ENCODE peak calls at places on chromosome 2, in four cellular contexts. S is GM12878, Q is K562, N is GM12891. Y is an unnamed sample.

GRCh38 chr2:168740360-168740759 is 62.1 kb upstream of the NOSTRIN start:
- DNase-seq in Q (no peak), N (no peak), S (no peak), Y (no peak)

GRCh38 chr2:216287251-216287650 is 85.0 kb downstream of the MARCHF4 start:
- DNase-seq in N (no peak), S (no peak), Q (no peak), Y (no peak)

GRCh38 chr2:68637047-68637446 is 6.3 kb upstream of the PROKR1 start:
- DNase-seq in N (no peak), Q (no peak), S (no peak), Y (no peak)

GRCh38 chr2:231124833-231125232 is at the start of gene HTR2B:
- DNase-seq in S (no peak), N (no peak), Q (no peak), Y (no peak)

GRCh38 chr2:5589183-5589582 is 103.0 kb upstream of the SOX11 start:
- DNase-seq in Q (no peak), S (no peak), N (no peak), Y (no peak)

GRCh38 chr2:164896634-164897033 is 55.0 kb upstream of the COBLL1 start:
- DNase-seq in S (no peak), Q (no peak), N (no peak), Y (no peak)

GRCh38 chr2:15158117-15158516 is 403.0 kb downstream of the NBAS start:
- DNase-seq in N (no peak), S (no peak), Q (no peak), Y (no peak)

GRCh38 chr2:120523766-120524165 is 177.8 kb downstream of the INHBB start:
- DNase-seq in N (no peak), Q (no peak), S (no peak), Y (no peak)

GRCh38 chr2:24049485-24050021 is at the start of gene FKBP1B:
- DNase-seq in Q (peak), N (peak), S (no peak), Y (no peak)

GRCh38 chr2:65231121-65231520 is 3.5 kb downstream of the ACTR2 start:
- DNase-seq in Q (no peak), S (no peak), N (no peak), Y (no peak)

GRCh38 chr2:233498126-233498525 is 68.5 kb downstream of the USP40 start:
- DNase-seq in Q (no peak), S (no peak), N (no peak), Y (no peak)

GRCh38 chr2:10246370-10246769 is 56.3 kb upstream of the HPCAL1 start:
- DNase-seq in S (no peak), Q (no peak), N (no peak), Y (no peak)

GRCh38 chr2:205769494-205769848 is 87.2 kb downstream of the NRP2 start:
- DNase-seq in S (no peak), N (no peak), Q (no peak), Y (no peak)

GRCh38 chr2:200778038-200778437 is 33.7 kb upstream of the BZW1 start:
- DNase-seq in N (no peak), S (no peak), Q (no peak), Y (no peak)

GRCh38 chr2:183070942-183071844 is 7.4 kb upstream of the DUSP19 start:
- DNase-seq in S (no peak), Q (peak), N (no peak), Y (no peak)

GRCh38 chr2:133344864-133345263 is 223.4 kb downstream of the NCKAP5 start:
- DNase-seq in S (no peak), N (no peak), Q (no peak), Y (no peak)

GRCh38 chr2:230128943-230129342 is 60.2 kb upstream of the SLC16A14 start:
- DNase-seq in S (no peak), N (no peak), Q (no peak), Y (no peak)

GRCh38 chr2:155852156-155852555 is 480.4 kb downstream of the NR4A2 start:
- DNase-seq in S (no peak), N (no peak), Q (no peak), Y (no peak)

GRCh38 chr2:85864654-85865053 is 24.1 kb downstream of the ST3GAL5 start:
- DNase-seq in S (no peak), N (no peak), Q (no peak), Y (no peak)

GRCh38 chr2:88600038-88600465 is 27.2 kb downstream of the EIF2AK3 start:
- DNase-seq in S (peak), Q (peak), N (peak), Y (peak)

GRCh38 chr2:109098251-109098920 is 30.6 kb upstream of the SH3RF3 start:
- DNase-seq in S (no peak), Q (no peak), N (no peak), Y (no peak)

GRCh38 chr2:193836424-193836823 is 1641.7 kb upstream of the TMEFF2 start:
- DNase-seq in N (no peak), S (no peak), Q (no peak), Y (no peak)

GRCh38 chr2:128178144-128178649 is 87.2 kb downstream of the UGGT1 start:
- DNase-seq in N (no peak), Q (no peak), S (no peak), Y (no peak)

GRCh38 chr2:225824748-225825449 is 425.4 kb downstream of the NYAP2 start:
- DNase-seq in Q (no peak), S (no peak), N (no peak), Y (no peak)

GRCh38 chr2:71646028-71646427 is 192.7 kb downstream of the DYSF start:
- DNase-seq in Q (no peak), N (no peak), S (no peak), Y (no peak)

GRCh38 chr2:95017308-95017630 is 8.2 kb upstream of the MAL start:
- DNase-seq in Q (no peak), S (no peak), N (no peak), Y (no peak)

GRCh38 chr2:61660511-61661388 is 122.6 kb upstream of the XPO1 start:
- DNase-seq in N (no peak), Q (no peak), S (no peak), Y (no peak)

GRCh38 chr2:155256803-155257202 is 558.3 kb downstream of the KCNJ3 start:
- DNase-seq in S (no peak), Q (peak), N (no peak), Y (no peak)

GRCh38 chr2:68357608-68358337 is 7.3 kb upstream of the PLEK start:
- DNase-seq in Q (peak), N (peak), S (no peak), Y (peak)

GRCh38 chr2:16765356-16765755 is 99.7 kb upstream of the CYRIA start:
- DNase-seq in S (no peak), N (no peak), Q (no peak), Y (no peak)

GRCh38 chr2:216802516-216803265 is 57.2 kb downstream of the TNP1 start:
- DNase-seq in S (no peak), N (no peak), Q (no peak), Y (no peak)

GRCh38 chr2:11580697-11581096 is 46.9 kb downstream of the GREB1 start:
- DNase-seq in S (no peak), N (no peak), Q (no peak), Y (no peak)

GRCh38 chr2:85547089-85547858 is 8.3 kb downstream of the MAT2A start:
- DNase-seq in S (no peak), N (no peak), Q (no peak), Y (no peak)

GRCh38 chr2:6423944-6424343 is 441.8 kb downstream of the CMPK2 start:
- DNase-seq in N (no peak), Q (no peak), S (no peak), Y (no peak)

GRCh38 chr2:85577386-85578242 is at the start of gene VAMP8:
- DNase-seq in S (no peak), N (no peak), Q (peak), Y (peak)

GRCh38 chr2:9288681-9289338 is 82.2 kb downstream of the ASAP2 start:
- DNase-seq in N (no peak), Q (no peak), S (no peak), Y (no peak)

GRCh38 chr2:205024822-205025518 is 479.7 kb downstream of the PARD3B start:
- DNase-seq in N (no peak), Q (peak), S (no peak), Y (no peak)

GRCh38 chr2:191061381-191061982 is 47.5 kb upstream of the STAT1 start:
- DNase-seq in N (no peak), Q (no peak), S (no peak), Y (no peak)

GRCh38 chr2:239399404-239399999 is 1.3 kb downstream of the HDAC4 start:
- DNase-seq in N (no peak), Q (peak), S (no peak), Y (no peak)

GRCh38 chr2:72992734-72993102 is 75.4 kb downstream of the EMX1 start:
- DNase-seq in N (no peak), Q (no peak), S (no peak), Y (no peak)
- TF ChIP-seq SPI1 in N (no peak), Q (no peak), S (no peak), Y (no peak)

GRCh38 chr2:30979822-30980245 is 158.4 kb downstream of the GALNT14 start:
- DNase-seq in Q (no peak), N (no peak), S (no peak), Y (no peak)
- TF ChIP-seq SPI1 in Q (no peak), N (no peak), S (no peak), Y (no peak)

GRCh38 chr2:26477126-26477910 is 606 bp downstream of the OTOF start:
- DNase-seq in N (no peak), Q (no peak), S (no peak), Y (no peak)
- TF ChIP-seq SPI1 in N (no peak), Q (no peak), S (no peak), Y (no peak)

GRCh38 chr2:69992310-69993047 is 31.0 kb upstream of the ASPRV1 start:
- DNase-seq in N (no peak), Q (no peak), S (no peak), Y (no peak)

GRCh38 chr2:69989017-69989416 is 27.6 kb upstream of the ASPRV1 start:
- DNase-seq in S (no peak), N (no peak), Q (no peak), Y (no peak)

GRCh38 chr2:69988086-69988635 is 26.7 kb upstream of the ASPRV1 start:
- DNase-seq in N (no peak), Q (no peak), S (no peak), Y (no peak)

GRCh38 chr2:69986691-69987090 is 25.3 kb upstream of the ASPRV1 start:
- DNase-seq in N (no peak), Q (no peak), S (no peak), Y (no peak)

DNA sequence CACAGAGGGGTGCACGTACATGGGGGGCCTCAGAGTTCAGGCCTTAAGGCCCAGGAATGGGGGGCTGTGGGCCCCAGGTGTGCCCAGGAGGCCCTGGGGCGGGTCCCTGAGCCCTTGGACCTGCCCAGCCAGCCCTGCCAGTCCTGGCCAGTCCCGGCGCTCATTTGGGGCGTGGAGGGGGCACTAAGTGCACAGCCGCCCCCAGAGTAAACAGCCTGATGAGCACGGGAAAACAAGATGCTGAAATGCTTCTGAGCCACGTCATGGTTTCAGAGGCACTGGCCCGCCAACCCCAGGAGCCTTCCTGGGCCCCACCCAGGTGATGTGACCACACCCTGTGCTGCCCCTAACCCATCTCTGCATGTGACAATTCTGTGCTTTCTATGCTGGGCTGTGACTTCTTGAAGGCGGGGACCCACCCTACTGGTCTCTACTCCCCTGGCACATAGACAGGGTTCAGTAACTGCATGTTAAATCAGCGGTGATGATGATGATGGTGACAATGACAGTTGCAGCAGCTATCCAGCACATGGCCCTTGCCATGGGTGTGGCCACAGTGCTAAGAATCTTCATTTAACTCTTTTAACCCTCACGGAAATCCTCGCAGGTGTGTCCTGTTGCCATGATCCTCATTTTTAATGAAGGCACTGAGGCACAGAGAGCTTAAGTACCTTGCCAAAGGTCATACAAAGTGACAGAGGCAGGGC is 28.1 kb upstream of the ASPRV1 start:
- DNase-seq in S (no peak), Q (no peak), N (no peak), Y (no peak)
- TF ChIP-seq SPI1 in S (no peak), Q (no peak), N (no peak), Y (no peak)

GRCh38 chr2:54523336-54523959 is 67.3 kb downstream of the SPTBN1 start:
- DNase-seq in S (no peak), N (no peak), Q (no peak), Y (no peak)
- TF ChIP-seq SPI1 in S (no peak), N (no peak), Q (no peak), Y (no peak)

GRCh38 chr2:240799183-240799740 is 20.8 kb downstream of the KIF1A start:
- DNase-seq in Q (no peak), N (no peak), S (no peak), Y (no peak)

GRCh38 chr2:240806459-240806858 is 13.6 kb downstream of the KIF1A start:
- DNase-seq in N (no peak), S (no peak), Q (no peak), Y (no peak)

GRCh38 chr2:240806006-240806405 is 14.0 kb downstream of the KIF1A start:
- DNase-seq in N (no peak), S (no peak), Q (no peak), Y (no peak)

GRCh38 chr2:240800241-240800640 is 19.8 kb downstream of the KIF1A start:
- DNase-seq in N (no peak), Q (no peak), S (no peak), Y (no peak)

DNA sequence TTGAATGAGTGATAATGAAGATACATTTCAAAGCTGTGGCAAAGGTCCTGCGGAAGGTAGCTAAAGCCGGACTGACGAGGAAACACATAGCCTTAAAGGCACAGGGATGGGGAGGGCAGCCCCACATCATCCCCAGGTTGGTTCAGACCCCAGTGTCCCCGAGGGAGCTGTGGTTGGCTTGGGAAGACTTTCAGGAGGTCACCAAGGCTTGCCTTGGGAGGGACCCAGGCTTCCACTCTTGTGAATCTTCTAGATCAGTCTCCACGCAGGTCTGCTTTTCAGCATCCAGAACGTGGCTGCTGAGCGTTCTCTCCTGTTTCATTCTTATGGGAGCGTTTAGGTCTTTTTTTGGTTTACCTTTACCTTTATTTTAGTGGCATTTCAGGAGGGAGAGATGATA is 16.8 kb downstream of the KIF1A start:
- DNase-seq in N (no peak), Q (no peak), S (no peak), Y (no peak)
- TF ChIP-seq SPI1 in N (no peak), Q (no peak), S (no peak), Y (no peak)

GRCh38 chr2:100554788-100555407 is 7.9 kb upstream of the PDCL3 start:
- DNase-seq in N (no peak), S (no peak), Q (peak), Y (peak)
- TF ChIP-seq SPI1 in N (peak), S (peak), Q (peak), Y (peak)

GRCh38 chr2:207318071-207318683 is 152.4 kb upstream of the KLF7 start:
- DNase-seq in S (no peak), N (no peak), Q (no peak), Y (no peak)

GRCh38 chr2:207316484-207316883 is 150.7 kb upstream of the KLF7 start:
- DNase-seq in N (no peak), Q (no peak), S (no peak), Y (no peak)

GRCh38 chr2:207319321-207319720 is 153.6 kb upstream of the KLF7 start:
- DNase-seq in Q (no peak), S (no peak), N (no peak), Y (peak)

GRCh38 chr2:207316906-207317305 is 151.2 kb upstream of the KLF7 start:
- DNase-seq in S (no peak), Q (no peak), N (no peak), Y (no peak)

DNA sequence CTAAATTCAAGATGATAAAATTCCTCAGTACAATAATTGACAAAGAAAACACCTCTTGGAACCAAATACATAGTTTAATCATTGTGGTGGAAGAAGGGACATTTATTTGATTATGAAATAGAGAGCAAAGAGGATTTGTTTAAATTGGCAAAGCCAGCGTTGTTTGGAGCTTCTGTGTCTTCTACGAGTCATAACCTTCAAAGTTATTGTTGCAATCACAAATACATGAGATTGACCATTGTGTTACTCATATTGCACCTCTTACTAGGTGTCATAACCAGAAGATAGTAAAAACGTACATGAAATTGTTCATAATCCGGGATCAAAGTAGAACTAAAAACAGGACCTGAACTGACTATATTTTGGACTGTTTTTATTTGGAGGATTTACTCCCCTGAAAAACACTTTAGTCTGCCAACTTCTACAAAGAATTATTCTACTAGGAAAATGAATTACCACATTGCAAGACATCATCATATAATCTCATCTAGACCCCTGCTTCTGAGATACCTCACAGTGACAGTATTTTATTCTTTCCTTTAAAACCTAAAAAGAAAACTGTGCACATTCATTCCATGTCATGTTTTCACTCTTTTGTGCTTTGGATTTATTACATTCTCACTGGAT is 151.7 kb upstream of the KLF7 start:
- DNase-seq in S (no peak), Q (no peak), N (no peak), Y (no peak)
- TF ChIP-seq SPI1 in S (no peak), Q (no peak), N (no peak), Y (no peak)

GRCh38 chr2:203647579-203647978 is 58.9 kb upstream of the CD28 start:
- DNase-seq in Q (no peak), S (no peak), N (no peak), Y (no peak)

GRCh38 chr2:203649176-203649814 is 57.1 kb upstream of the CD28 start:
- DNase-seq in S (no peak), Q (no peak), N (no peak), Y (no peak)

GRCh38 chr2:203646961-203647360 is 59.5 kb upstream of the CD28 start:
- DNase-seq in S (no peak), N (no peak), Q (no peak), Y (no peak)

GRCh38 chr2:203648273-203648672 is 58.2 kb upstream of the CD28 start:
- DNase-seq in N (no peak), S (no peak), Q (no peak), Y (no peak)

DNA sequence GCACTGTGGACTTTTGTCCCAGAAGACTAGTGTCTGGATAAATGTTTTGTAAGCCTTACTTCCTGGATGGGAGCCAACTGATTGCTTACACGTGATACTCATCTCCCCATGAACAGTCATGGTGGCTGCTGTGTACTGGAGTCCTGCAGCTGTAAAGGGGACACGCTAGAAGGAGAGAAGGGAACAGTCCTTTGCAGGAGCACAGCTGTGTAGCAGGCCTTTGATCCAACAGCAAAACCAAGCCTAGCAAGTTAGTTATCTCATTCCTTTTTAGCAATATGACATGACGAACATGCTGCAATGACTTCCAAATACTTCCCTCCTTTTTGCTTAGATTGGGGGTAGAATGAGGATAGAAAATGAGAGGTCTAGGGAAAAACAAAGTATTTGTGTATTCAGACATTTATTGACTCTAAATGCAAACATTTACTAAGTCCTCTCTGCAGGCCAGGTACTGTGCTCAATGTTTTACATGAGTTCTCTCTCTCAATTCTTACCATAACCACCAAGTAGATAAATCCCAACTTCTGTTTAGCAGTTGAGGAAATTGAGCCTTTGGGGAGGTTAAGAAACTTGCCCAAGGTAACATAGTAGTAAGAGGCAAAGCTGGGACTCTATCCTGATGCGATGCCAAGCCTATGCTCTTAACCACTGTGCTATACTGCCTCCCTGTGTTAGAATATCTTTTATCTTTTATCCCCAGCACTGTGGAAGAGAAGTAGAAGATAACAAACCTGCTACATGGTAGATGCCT is 55.4 kb upstream of the CD28 start:
- DNase-seq in N (no peak), Q (peak), S (no peak), Y (peak)
- TF ChIP-seq SPI1 in N (no peak), Q (no peak), S (no peak), Y (no peak)

Y was measured in HL-60.